ENCODE peak calls at places on chromosome 2, in ten cellular contexts. One of them, this sample, is unnamed.

GRCh38 chr2:212484563-212485080 is 54.0 kb downstream of the ERBB4 start:
- DNase-seq in astrocyte of the cerebellum: peak; percentile 15
- DNase-seq in kidney epithelial cell: no peak
- DNase-seq in fibroblast of mammary gland: peak; percentile 12
- DNase-seq in BJ: no peak
- DNase-seq in tibial artery: no peak
- DNase-seq in fibroblast of lung: peak; percentile 54
- DNase-seq in cardiac muscle cell: peak; percentile 10
- DNase-seq in upper lobe of right lung: no peak
- DNase-seq in cardiac fibroblast: no peak
- DNase-seq in this sample: no peak

GRCh38 chr2:173990970-173991819 is 26.0 kb upstream of the SP3 start:
- DNase-seq in astrocyte of the cerebellum: peak; percentile 39
- DNase-seq in upper lobe of right lung: no peak
- DNase-seq in BJ: peak; percentile 37
- DNase-seq in tibial artery: peak; percentile 95
- DNase-seq in fibroblast of lung: peak; percentile 65
- DNase-seq in cardiac fibroblast: peak; percentile 79
- DNase-seq in kidney epithelial cell: no peak
- DNase-seq in cardiac muscle cell: no peak
- DNase-seq in fibroblast of mammary gland: peak; percentile 88
- DNase-seq in this sample: no peak

GRCh38 chr2:20125616-20126015 is 74.2 kb upstream of the LAPTM4A start:
- DNase-seq in fibroblast of mammary gland: no peak
- DNase-seq in kidney epithelial cell: no peak
- DNase-seq in cardiac fibroblast: no peak
- DNase-seq in BJ: no peak
- DNase-seq in upper lobe of right lung: no peak
- DNase-seq in cardiac muscle cell: no peak
- DNase-seq in tibial artery: no peak
- DNase-seq in astrocyte of the cerebellum: no peak
- DNase-seq in fibroblast of lung: peak; percentile 38
- DNase-seq in this sample: no peak

GRCh38 chr2:168336786-168337388 is 89.5 kb upstream of the STK39 start:
- DNase-seq in cardiac fibroblast: no peak
- DNase-seq in tibial artery: no peak
- DNase-seq in fibroblast of lung: no peak
- DNase-seq in BJ: no peak
- DNase-seq in upper lobe of right lung: peak; percentile 76
- DNase-seq in astrocyte of the cerebellum: no peak
- DNase-seq in kidney epithelial cell: no peak
- DNase-seq in cardiac muscle cell: peak; percentile 57
- DNase-seq in fibroblast of mammary gland: no peak
- DNase-seq in this sample: no peak

GRCh38 chr2:105321875-105322646 is 7.5 kb downstream of the TGFBRAP1 start:
- DNase-seq in astrocyte of the cerebellum: no peak
- DNase-seq in cardiac muscle cell: no peak
- DNase-seq in kidney epithelial cell: no peak
- DNase-seq in tibial artery: no peak
- DNase-seq in fibroblast of mammary gland: peak; percentile 8
- DNase-seq in fibroblast of lung: peak; percentile 68
- DNase-seq in BJ: no peak
- DNase-seq in cardiac fibroblast: peak; percentile 40
- DNase-seq in upper lobe of right lung: no peak
- DNase-seq in this sample: no peak

GRCh38 chr2:3288455-3289163 is 89.0 kb downstream of the EIPR1 start:
- DNase-seq in BJ: no peak
- DNase-seq in fibroblast of lung: no peak
- DNase-seq in upper lobe of right lung: no peak
- DNase-seq in cardiac muscle cell: no peak
- DNase-seq in astrocyte of the cerebellum: no peak
- DNase-seq in tibial artery: no peak
- DNase-seq in fibroblast of mammary gland: no peak
- DNase-seq in cardiac fibroblast: no peak
- DNase-seq in kidney epithelial cell: no peak
- DNase-seq in this sample: no peak

GRCh38 chr2:219300022-219300421 is 9.2 kb downstream of the PTPRN start:
- DNase-seq in cardiac fibroblast: no peak
- DNase-seq in fibroblast of lung: no peak
- DNase-seq in fibroblast of mammary gland: no peak
- DNase-seq in kidney epithelial cell: no peak
- DNase-seq in cardiac muscle cell: no peak
- DNase-seq in BJ: no peak
- DNase-seq in upper lobe of right lung: peak; percentile 54
- DNase-seq in astrocyte of the cerebellum: no peak
- DNase-seq in tibial artery: no peak
- DNase-seq in this sample: no peak

GRCh38 chr2:172085460-172086159 is at the start of gene DLX1:
- DNase-seq in upper lobe of right lung: no peak
- DNase-seq in tibial artery: no peak
- DNase-seq in kidney epithelial cell: no peak
- DNase-seq in cardiac fibroblast: no peak
- DNase-seq in fibroblast of mammary gland: no peak
- DNase-seq in BJ: no peak
- DNase-seq in astrocyte of the cerebellum: no peak
- DNase-seq in cardiac muscle cell: no peak
- DNase-seq in fibroblast of lung: no peak
- DNase-seq in this sample: no peak

GRCh38 chr2:99710720-99711612 is 221.1 kb upstream of the REV1 start:
- DNase-seq in cardiac muscle cell: peak; percentile 61
- DNase-seq in fibroblast of mammary gland: no peak
- DNase-seq in astrocyte of the cerebellum: no peak
- DNase-seq in BJ: no peak
- DNase-seq in tibial artery: no peak
- DNase-seq in cardiac fibroblast: no peak
- DNase-seq in kidney epithelial cell: no peak
- DNase-seq in fibroblast of lung: peak; percentile 77
- DNase-seq in upper lobe of right lung: no peak
- DNase-seq in this sample: no peak

GRCh38 chr2:1661891-1662605 is 82.3 kb downstream of the PXDN start:
- DNase-seq in cardiac fibroblast: no peak
- DNase-seq in astrocyte of the cerebellum: no peak
- DNase-seq in cardiac muscle cell: no peak
- DNase-seq in upper lobe of right lung: no peak
- DNase-seq in fibroblast of mammary gland: no peak
- DNase-seq in BJ: no peak
- DNase-seq in kidney epithelial cell: no peak
- DNase-seq in tibial artery: no peak
- DNase-seq in fibroblast of lung: no peak
- DNase-seq in this sample: no peak

GRCh38 chr2:100359576-100359975 is 37.3 kb upstream of the LONRF2 start:
- DNase-seq in BJ: no peak
- DNase-seq in astrocyte of the cerebellum: no peak
- DNase-seq in fibroblast of mammary gland: no peak
- DNase-seq in tibial artery: no peak
- DNase-seq in kidney epithelial cell: no peak
- DNase-seq in fibroblast of lung: no peak
- DNase-seq in cardiac fibroblast: no peak
- DNase-seq in cardiac muscle cell: no peak
- DNase-seq in upper lobe of right lung: no peak
- DNase-seq in this sample: no peak

GRCh38 chr2:120347387-120348010 is 1.6 kb downstream of the INHBB start:
- DNase-seq in kidney epithelial cell: no peak
- DNase-seq in fibroblast of lung: peak; percentile 23
- DNase-seq in BJ: no peak
- DNase-seq in fibroblast of mammary gland: no peak
- DNase-seq in tibial artery: no peak
- DNase-seq in astrocyte of the cerebellum: no peak
- DNase-seq in cardiac muscle cell: peak; percentile 74
- DNase-seq in cardiac fibroblast: peak; percentile 20
- DNase-seq in upper lobe of right lung: no peak
- DNase-seq in this sample: no peak

GRCh38 chr2:42010743-42011298 is 37.0 kb upstream of the PKDCC start:
- DNase-seq in BJ: peak; percentile 15
- DNase-seq in upper lobe of right lung: no peak
- DNase-seq in fibroblast of mammary gland: peak; percentile 86
- DNase-seq in astrocyte of the cerebellum: peak; percentile 67
- DNase-seq in fibroblast of lung: peak; percentile 91
- DNase-seq in kidney epithelial cell: peak; percentile 68
- DNase-seq in cardiac fibroblast: peak; percentile 76
- DNase-seq in cardiac muscle cell: no peak
- DNase-seq in tibial artery: no peak
- DNase-seq in this sample: peak; percentile 57

GRCh38 chr2:204705243-204705971 is 160.1 kb downstream of the PARD3B start:
- DNase-seq in cardiac fibroblast: peak; percentile 33
- DNase-seq in tibial artery: no peak
- DNase-seq in fibroblast of mammary gland: peak; percentile 28
- DNase-seq in astrocyte of the cerebellum: no peak
- DNase-seq in BJ: no peak
- DNase-seq in fibroblast of lung: peak; percentile 82
- DNase-seq in upper lobe of right lung: no peak
- DNase-seq in kidney epithelial cell: peak; percentile 78
- DNase-seq in cardiac muscle cell: peak; percentile 5
- DNase-seq in this sample: no peak

GRCh38 chr2:191467113-191467512 is 210.8 kb upstream of the NABP1 start:
- DNase-seq in BJ: no peak
- DNase-seq in cardiac muscle cell: no peak
- DNase-seq in tibial artery: no peak
- DNase-seq in fibroblast of lung: no peak
- DNase-seq in cardiac fibroblast: no peak
- DNase-seq in astrocyte of the cerebellum: no peak
- DNase-seq in kidney epithelial cell: no peak
- DNase-seq in upper lobe of right lung: no peak
- DNase-seq in fibroblast of mammary gland: no peak
- DNase-seq in this sample: no peak

GRCh38 chr2:104867351-104868080 is 13.6 kb downstream of the POU3F3 start:
- DNase-seq in kidney epithelial cell: no peak
- DNase-seq in BJ: no peak
- DNase-seq in cardiac muscle cell: no peak
- DNase-seq in astrocyte of the cerebellum: no peak
- DNase-seq in tibial artery: no peak
- DNase-seq in fibroblast of mammary gland: no peak
- DNase-seq in cardiac fibroblast: no peak
- DNase-seq in upper lobe of right lung: no peak
- DNase-seq in fibroblast of lung: peak; percentile 30
- DNase-seq in this sample: no peak

GRCh38 chr2:227370791-227371312 is 8.3 kb downstream of the TM4SF20 start:
- DNase-seq in cardiac fibroblast: peak; percentile 98
- DNase-seq in fibroblast of lung: peak; percentile 94
- DNase-seq in cardiac muscle cell: no peak
- DNase-seq in kidney epithelial cell: no peak
- DNase-seq in BJ: no peak
- DNase-seq in fibroblast of mammary gland: peak; percentile 95
- DNase-seq in tibial artery: no peak
- DNase-seq in upper lobe of right lung: no peak
- DNase-seq in astrocyte of the cerebellum: peak; percentile 67
- DNase-seq in this sample: no peak

GRCh38 chr2:69499242-69499641 is 62.0 kb upstream of the NFU1 start:
- DNase-seq in tibial artery: no peak
- DNase-seq in BJ: no peak
- DNase-seq in fibroblast of lung: no peak
- DNase-seq in cardiac fibroblast: no peak
- DNase-seq in astrocyte of the cerebellum: no peak
- DNase-seq in kidney epithelial cell: no peak
- DNase-seq in upper lobe of right lung: no peak
- DNase-seq in fibroblast of mammary gland: no peak
- DNase-seq in cardiac muscle cell: no peak
- DNase-seq in this sample: no peak

GRCh38 chr2:12619975-12620374 is 96.8 kb upstream of the TRIB2 start:
- DNase-seq in upper lobe of right lung: no peak
- DNase-seq in cardiac muscle cell: no peak
- DNase-seq in cardiac fibroblast: peak; percentile 92
- DNase-seq in BJ: peak; percentile 73
- DNase-seq in fibroblast of mammary gland: peak; percentile 97
- DNase-seq in astrocyte of the cerebellum: peak; percentile 97
- DNase-seq in fibroblast of lung: peak; percentile 94
- DNase-seq in kidney epithelial cell: peak; percentile 79
- DNase-seq in tibial artery: peak; percentile 67
- DNase-seq in this sample: peak; percentile 79

DNA sequence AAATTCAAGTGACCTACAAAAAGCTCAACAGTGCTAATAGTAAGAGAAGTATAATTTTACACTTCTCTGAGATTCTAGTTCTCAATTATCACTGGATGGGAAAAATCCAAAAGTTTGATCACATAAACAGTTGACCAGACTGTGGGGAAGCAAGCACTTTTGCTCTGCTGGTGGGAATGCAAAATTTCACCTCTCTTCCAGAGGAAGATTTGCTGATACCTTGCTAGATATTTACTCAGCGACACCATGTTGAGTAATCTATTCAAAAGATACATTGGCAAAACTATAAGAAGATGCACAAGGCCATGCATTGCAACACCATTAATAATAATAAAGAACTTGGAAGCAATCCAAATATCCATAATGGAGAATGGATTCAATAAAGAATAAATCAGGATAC is 204.4 kb downstream of the MREG start:
- DNase-seq in cardiac fibroblast: peak; percentile 47
- DNase-seq in upper lobe of right lung: no peak
- DNase-seq in tibial artery: no peak
- DNase-seq in astrocyte of the cerebellum: no peak
- DNase-seq in BJ: no peak
- DNase-seq in kidney epithelial cell: no peak
- DNase-seq in cardiac muscle cell: no peak
- DNase-seq in fibroblast of mammary gland: no peak
- DNase-seq in fibroblast of lung: no peak
- DNase-seq in this sample: no peak
- TF ChIP-seq CTCF in cardiac fibroblast: peak; percentile 55
- TF ChIP-seq CTCF in upper lobe of right lung: no peak
- TF ChIP-seq CTCF in tibial artery: no peak
- TF ChIP-seq CTCF in astrocyte of the cerebellum: peak; percentile 49
- TF ChIP-seq CTCF in BJ: peak; percentile 40
- TF ChIP-seq CTCF in kidney epithelial cell: no peak
- TF ChIP-seq CTCF in cardiac muscle cell: peak; percentile 45
- TF ChIP-seq CTCF in fibroblast of mammary gland: peak; percentile 40
- TF ChIP-seq CTCF in fibroblast of lung: peak; percentile 47
- TF ChIP-seq CTCF in this sample: peak; percentile 15

GRCh38 chr2:88452151-88452851 is at the start of gene FOXI3:
- DNase-seq in BJ: no peak
- DNase-seq in kidney epithelial cell: no peak
- DNase-seq in cardiac fibroblast: no peak
- DNase-seq in fibroblast of mammary gland: no peak
- DNase-seq in tibial artery: peak; percentile 55
- DNase-seq in upper lobe of right lung: peak; percentile 64
- DNase-seq in astrocyte of the cerebellum: no peak
- DNase-seq in fibroblast of lung: no peak
- DNase-seq in cardiac muscle cell: peak; percentile 52
- DNase-seq in this sample: no peak
- H3K4me3 ChIP-seq in BJ: no peak within 1 kb of the TSS
- H3K4me3 ChIP-seq in kidney epithelial cell: no peak within 1 kb of the TSS
- H3K4me3 ChIP-seq in cardiac fibroblast: no peak within 1 kb of the TSS
- H3K4me3 ChIP-seq in fibroblast of mammary gland: no peak within 1 kb of the TSS
- H3K4me3 ChIP-seq in tibial artery: peak within 1 kb of the TSS; percentile 49
- H3K4me3 ChIP-seq in upper lobe of right lung: no peak within 1 kb of the TSS
- H3K4me3 ChIP-seq in astrocyte of the cerebellum: no peak within 1 kb of the TSS
- H3K4me3 ChIP-seq in fibroblast of lung: no peak within 1 kb of the TSS
- H3K4me3 ChIP-seq in cardiac muscle cell: peak within 1 kb of the TSS; percentile 50
- H3K4me3 ChIP-seq in this sample: no peak within 1 kb of the TSS

GRCh38 chr2:27309651-27310050 is 1.4 kb upstream of the UCN start:
- DNase-seq in cardiac muscle cell: no peak
- DNase-seq in astrocyte of the cerebellum: no peak
- DNase-seq in cardiac fibroblast: no peak
- DNase-seq in BJ: no peak
- DNase-seq in kidney epithelial cell: no peak
- DNase-seq in fibroblast of mammary gland: no peak
- DNase-seq in fibroblast of lung: no peak
- DNase-seq in upper lobe of right lung: peak; percentile 2
- DNase-seq in tibial artery: no peak
- DNase-seq in this sample: no peak
- TF ChIP-seq CTCF in cardiac muscle cell: no peak
- TF ChIP-seq CTCF in astrocyte of the cerebellum: no peak
- TF ChIP-seq CTCF in cardiac fibroblast: no peak
- TF ChIP-seq CTCF in BJ: no peak
- TF ChIP-seq CTCF in kidney epithelial cell: no peak
- TF ChIP-seq CTCF in fibroblast of mammary gland: no peak
- TF ChIP-seq CTCF in fibroblast of lung: no peak
- TF ChIP-seq CTCF in upper lobe of right lung: no peak
- TF ChIP-seq CTCF in tibial artery: no peak
- TF ChIP-seq CTCF in this sample: no peak

GRCh38 chr2:237400199-237400598 is 13.8 kb downstream of the COL6A3 start:
- DNase-seq in cardiac fibroblast: no peak
- DNase-seq in cardiac muscle cell: no peak
- DNase-seq in astrocyte of the cerebellum: no peak
- DNase-seq in tibial artery: no peak
- DNase-seq in upper lobe of right lung: no peak
- DNase-seq in fibroblast of mammary gland: peak; percentile 20
- DNase-seq in kidney epithelial cell: no peak
- DNase-seq in BJ: no peak
- DNase-seq in fibroblast of lung: no peak
- DNase-seq in this sample: no peak
- H3K4me3 ChIP-seq in cardiac fibroblast: no peak overlapping the region
- H3K4me3 ChIP-seq in cardiac muscle cell: no peak overlapping the region
- H3K4me3 ChIP-seq in astrocyte of the cerebellum: no peak overlapping the region
- H3K4me3 ChIP-seq in tibial artery: no peak overlapping the region
- H3K4me3 ChIP-seq in upper lobe of right lung: no peak overlapping the region
- H3K4me3 ChIP-seq in fibroblast of mammary gland: no peak overlapping the region
- H3K4me3 ChIP-seq in kidney epithelial cell: no peak overlapping the region
- H3K4me3 ChIP-seq in BJ: no peak overlapping the region
- H3K4me3 ChIP-seq in fibroblast of lung: no peak overlapping the region
- H3K4me3 ChIP-seq in this sample: no peak overlapping the region

This sample was measured in AG04449.